ENCODE peak calls at places on chromosomes 2 and 18, in seven cellular contexts. U, P, C, H, V, R and F are unnamed samples.

GRCh38 chr2:30235859-30236535 is 4.7 kb downstream of the LBH start:
- DNase-seq in U (no peak), P (no peak), C (no peak), H (no peak), V (no peak), R (no peak), F (no peak)

GRCh38 chr2:37614061-37614802 is 57.2 kb downstream of the CDC42EP3 start:
- DNase-seq in U (peak; percentile 97), P (no peak), C (no peak), H (peak; percentile 70), V (no peak), R (peak; percentile 56), F (no peak)

GRCh38 chr18:51241226-51241625 is 43.7 kb upstream of the MEX3C start:
- DNase-seq in U (no peak), P (no peak), C (no peak), H (no peak), V (no peak), R (no peak), F (no peak)

GRCh38 chr18:50749945-50750344 is 69.9 kb downstream of the MRO start:
- DNase-seq in U (no peak), P (no peak), C (no peak), H (no peak), V (no peak), R (no peak), F (no peak)

GRCh38 chr2:173667415-173667814 is 297.8 kb downstream of the SP3 start:
- DNase-seq in U (no peak), P (no peak), C (no peak), H (no peak), V (no peak), R (no peak), F (no peak)

GRCh38 chr2:227623225-227623624 is 5.9 kb downstream of the SCYGR4 start:
- DNase-seq in U (peak; percentile 39), P (peak; percentile 16), C (no peak), H (peak; percentile 16), V (no peak), R (peak; percentile 20), F (peak; percentile 39)

GRCh38 chr18:60826346-60826745 is 453.8 kb upstream of the MC4R start:
- DNase-seq in U (no peak), P (no peak), C (no peak), H (no peak), V (no peak), R (no peak), F (no peak)

GRCh38 chr2:150472122-150472899 is 15.2 kb downstream of the RND3 start:
- DNase-seq in U (peak; percentile 93), P (no peak), C (no peak), H (no peak), V (peak; percentile 59), R (peak; percentile 64), F (no peak)

GRCh38 chr2:11498543-11499034 is 32.6 kb upstream of the E2F6 start:
- DNase-seq in U (no peak), P (no peak), C (peak; percentile 57), H (no peak), V (peak; percentile 90), R (peak; percentile 19), F (no peak)

GRCh38 chr2:109174214-109174613 is 45.2 kb downstream of the SH3RF3 start:
- DNase-seq in U (no peak), P (no peak), C (no peak), H (no peak), V (no peak), R (no peak), F (no peak)

GRCh38 chr2:165390875-165391274 is 78.6 kb upstream of the CSRNP3 start:
- DNase-seq in U (no peak), P (no peak), C (no peak), H (no peak), V (no peak), R (no peak), F (no peak)

GRCh38 chr18:5444269-5444668 is 99.5 kb downstream of the EPB41L3 start:
- DNase-seq in U (no peak), P (no peak), C (no peak), H (no peak), V (no peak), R (no peak), F (no peak)

GRCh38 chr2:205776139-205776538 is 93.8 kb downstream of the NRP2 start:
- DNase-seq in U (peak; percentile 24), P (no peak), C (peak; percentile 83), H (no peak), V (peak; percentile 73), R (peak; percentile 48), F (no peak)

GRCh38 chr2:127735537-127736399 is 34.5 kb downstream of the SFT2D3 start:
- DNase-seq in U (no peak), P (no peak), C (no peak), H (no peak), V (no peak), R (no peak), F (peak; percentile 86)

GRCh38 chr2:56191617-56192016 is 7.8 kb downstream of the CCDC85A start:
- DNase-seq in U (no peak), P (peak; percentile 33), C (no peak), H (no peak), V (no peak), R (peak; percentile 72), F (no peak)
- TF ChIP-seq CTCF in U (peak; percentile 60), P (peak; percentile 84), C (no peak), H (peak; percentile 6), V (peak; percentile 60), R (peak; percentile 63), F (peak; percentile 90)

GRCh38 chr18:43525149-43525548 is 247.9 kb upstream of the SYT4 start:
- DNase-seq in U (no peak), P (no peak), C (peak; percentile 62), H (no peak), V (no peak), R (no peak), F (no peak)
- H3K4me3 ChIP-seq in U (no peak overlapping the region), P (no peak overlapping the region), C (no peak overlapping the region), H (no peak overlapping the region), V (no peak overlapping the region), R (no peak overlapping the region), F (no peak overlapping the region)

GRCh38 chr18:23136326-23137092 is 1.2 kb downstream of the CABLES1 start:
- DNase-seq in U (no peak), P (no peak), C (no peak), H (no peak), V (peak; percentile 71), R (peak; percentile 48), F (no peak)
- TF ChIP-seq CTCF in U (no peak), P (no peak), C (no peak), H (no peak), V (no peak), R (no peak), F (no peak)

GRCh38 chr2:27753744-27754588 is 17.6 kb upstream of the MRPL33 start:
- DNase-seq in U (peak; percentile 82), P (peak; percentile 66), C (peak; percentile 87), H (no peak), V (peak; percentile 91), R (peak; percentile 87), F (no peak)

GRCh38 chr2:27756091-27756490 is 15.4 kb upstream of the MRPL33 start:
- DNase-seq in U (no peak), P (no peak), C (no peak), H (no peak), V (no peak), R (no peak), F (no peak)

GRCh38 chr2:27754831-27755230 is 16.7 kb upstream of the MRPL33 start:
- DNase-seq in U (no peak), P (no peak), C (no peak), H (no peak), V (no peak), R (no peak), F (no peak)

GRCh38 chr2:27751377-27751776 is 20.1 kb upstream of the MRPL33 start:
- DNase-seq in U (no peak), P (no peak), C (no peak), H (no peak), V (no peak), R (no peak), F (no peak)

DNA sequence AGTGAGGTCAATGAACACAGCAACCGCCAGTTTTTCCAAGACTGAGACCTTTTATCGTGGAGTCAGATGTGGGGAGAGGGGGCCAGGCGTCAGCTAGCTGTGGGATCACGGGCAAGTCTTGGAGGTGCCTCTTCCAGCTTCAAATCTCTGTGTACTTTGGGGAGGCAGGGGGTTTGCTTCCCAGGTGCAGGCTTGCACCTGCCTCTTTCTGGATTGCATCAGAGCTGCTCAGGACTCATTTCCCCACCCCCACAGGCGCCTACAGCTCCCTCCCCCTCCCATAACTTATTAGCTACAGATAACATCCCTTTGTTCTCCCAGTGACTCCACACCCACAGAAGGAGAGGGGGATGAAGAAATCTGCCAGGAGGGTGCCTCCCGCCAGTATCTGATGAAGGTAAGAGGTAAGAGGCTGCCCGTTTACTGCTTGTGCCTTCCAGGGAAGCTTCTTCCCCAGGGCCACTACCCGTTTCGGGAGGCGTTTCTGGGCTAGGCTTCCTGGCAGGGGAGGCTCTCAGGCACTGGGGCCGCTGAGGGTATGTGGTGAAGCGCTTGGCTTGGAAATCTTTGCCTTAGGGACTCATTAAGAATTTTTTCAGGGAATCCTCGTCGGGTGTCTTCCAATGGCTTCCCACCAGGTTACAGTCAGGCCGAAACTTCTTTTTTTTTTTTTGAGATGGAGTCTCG is 18.8 kb upstream of the MRPL33 start:
- DNase-seq in U (no peak), P (no peak), C (peak; percentile 75), H (no peak), V (no peak), R (peak; percentile 89), F (no peak)
- H3K4me3 ChIP-seq in U (no peak overlapping the region), P (no peak overlapping the region), C (no peak overlapping the region), H (no peak overlapping the region), V (no peak overlapping the region), R (peak overlapping the region; percentile 13), F (peak overlapping the region; percentile 51)

GRCh38 chr2:191234456-191234855 is 10.7 kb upstream of the MYO1B start:
- DNase-seq in U (no peak), P (no peak), C (no peak), H (no peak), V (no peak), R (no peak), F (no peak)

GRCh38 chr2:191230174-191230573 is 15.0 kb upstream of the MYO1B start:
- DNase-seq in U (peak; percentile 96), P (peak; percentile 96), C (no peak), H (no peak), V (no peak), R (no peak), F (peak; percentile 89)

GRCh38 chr2:191233533-191233932 is 11.7 kb upstream of the MYO1B start:
- DNase-seq in U (no peak), P (no peak), C (no peak), H (no peak), V (no peak), R (no peak), F (no peak)

GRCh38 chr2:191228861-191229260 is 16.3 kb upstream of the MYO1B start:
- DNase-seq in U (no peak), P (no peak), C (peak; percentile 43), H (no peak), V (no peak), R (no peak), F (no peak)

DNA sequence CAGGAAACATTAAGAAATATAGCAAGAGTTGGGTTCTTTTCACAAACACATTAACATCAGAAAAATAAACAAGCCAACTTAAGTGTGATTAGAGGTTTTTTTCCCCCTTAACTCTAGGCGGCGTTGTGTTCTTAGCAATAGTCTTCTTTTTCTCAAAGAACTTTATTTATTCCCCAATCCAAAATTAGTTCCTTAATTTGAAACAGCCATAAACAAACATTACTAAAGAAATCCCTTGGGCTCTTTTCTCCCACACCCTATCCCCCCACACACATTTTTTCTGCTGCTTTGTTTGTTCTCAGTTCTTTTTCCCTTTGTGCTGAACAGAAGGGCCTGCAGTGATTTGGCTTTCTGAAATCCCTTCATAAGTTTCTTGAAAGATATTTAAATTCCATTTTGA is 13.2 kb upstream of the MYO1B start:
- DNase-seq in U (no peak), P (no peak), C (no peak), H (no peak), V (no peak), R (peak; percentile 42), F (no peak)
- TF ChIP-seq CTCF in U (peak; percentile 53), P (peak; percentile 36), C (no peak), H (peak; percentile 64), V (peak; percentile 52), R (peak; percentile 60), F (peak; percentile 59)